ENCODE peak calls at places on chromosomes 4 and X, in four cellular contexts. C is HepG2, Q is GM12878, O is A549. E is an unnamed sample.

GRCh38 chrX:133849676-133850075 is 135.7 kb downstream of the GPC3 start:
- DNase-seq in C (no peak), Q (no peak), O (no peak), E (no peak)

GRCh38 chrX:46447384-46447783 is 97.8 kb downstream of the ZNF674 start:
- DNase-seq in O (no peak), C (peak; percentile 23), Q (no peak), E (no peak)

GRCh38 chr4:75285837-75286236 is 228.4 kb downstream of the RCHY1 start:
- DNase-seq in O (no peak), C (no peak), Q (no peak), E (no peak)

GRCh38 chrX:107894038-107894437 is 68.4 kb downstream of the MID2 start:
- DNase-seq in C (peak; percentile 47), Q (peak; percentile 20), O (peak; percentile 35), E (peak; percentile 41)

GRCh38 chr4:180635276-180635675 is 1607.9 kb upstream of the TENM3 start:
- DNase-seq in C (no peak), Q (no peak), O (no peak), E (no peak)

GRCh38 chrX:152656087-152656486 is 18.4 kb downstream of the GABRQ start:
- DNase-seq in C (no peak), O (no peak), Q (no peak), E (no peak)

GRCh38 chr4:5738061-5738460 is 27.1 kb downstream of the EVC start:
- DNase-seq in O (no peak), Q (no peak), C (no peak), E (no peak)

GRCh38 chr4:10151182-10151581 is 34.6 kb upstream of the WDR1 start:
- DNase-seq in C (no peak), O (no peak), Q (peak; percentile 41), E (no peak)

GRCh38 chr4:109005523-109005922 is 242.7 kb upstream of the ETNPPL start:
- DNase-seq in Q (no peak), C (no peak), O (no peak), E (no peak)

GRCh38 chrX:24216037-24216436 is 66.5 kb downstream of the ZFX start:
- DNase-seq in Q (no peak), C (no peak), O (no peak), E (no peak)

GRCh38 chr4:87785858-87786509 is 13.4 kb upstream of the IBSP start:
- DNase-seq in Q (no peak), C (no peak), O (no peak), E (peak; percentile 37)

GRCh38 chr4:128572778-128573241 is 236.7 kb upstream of the JADE1 start:
- DNase-seq in Q (no peak), C (no peak), O (no peak), E (no peak)

GRCh38 chrX:85012098-85012497 is 8.4 kb downstream of the APOOL start:
- DNase-seq in Q (no peak), C (no peak), O (no peak), E (no peak)

GRCh38 chr4:150348079-150348478 is 233.9 kb upstream of the MAB21L2 start:
- DNase-seq in Q (no peak), C (no peak), O (no peak), E (no peak)

GRCh38 chrX:29044802-29045201 is 457.6 kb downstream of the IL1RAPL1 start:
- DNase-seq in O (no peak), Q (no peak), C (no peak), E (no peak)

GRCh38 chr4:107856901-107857300 is 32.2 kb downstream of the SGMS2 start:
- DNase-seq in Q (no peak), O (no peak), C (no peak), E (no peak)

GRCh38 chr4:107857741-107858140 is 33.0 kb downstream of the SGMS2 start:
- DNase-seq in O (no peak), C (no peak), Q (no peak), E (no peak)

GRCh38 chr4:107855723-107856122 is 31.0 kb downstream of the SGMS2 start:
- DNase-seq in O (no peak), C (no peak), Q (no peak), E (no peak)

GRCh38 chr4:107854326-107855030 is 29.7 kb downstream of the SGMS2 start:
- DNase-seq in O (no peak), C (no peak), Q (no peak), E (no peak)

DNA sequence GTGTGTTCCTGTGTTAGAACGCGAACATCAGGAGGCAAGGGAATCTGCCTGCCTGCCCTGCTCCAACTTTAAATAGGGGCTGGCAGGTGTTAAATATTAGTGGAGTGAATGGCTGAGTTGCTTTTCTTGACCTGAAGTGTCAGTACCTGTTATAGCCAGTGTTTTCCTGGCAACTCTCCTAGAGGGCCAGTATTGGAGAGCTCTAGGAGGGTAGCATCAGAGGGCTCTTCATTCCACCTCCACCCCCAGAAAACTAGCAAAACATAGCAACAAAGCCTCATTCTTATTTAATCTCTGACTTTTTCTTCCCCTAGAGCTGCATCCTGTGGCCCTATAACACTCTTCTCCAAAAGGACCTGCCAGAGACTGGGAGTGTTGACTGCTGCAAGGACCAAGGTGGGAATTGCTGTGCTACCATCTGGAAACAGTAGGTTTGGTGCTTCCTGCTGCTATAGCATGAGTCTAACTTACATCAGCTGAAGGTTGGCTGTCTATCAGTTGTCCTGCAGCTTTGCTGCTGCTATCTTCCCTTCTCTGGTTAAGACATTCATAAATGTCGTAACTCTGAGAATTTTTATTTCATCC is 33.5 kb downstream of the SGMS2 start:
- DNase-seq in C (no peak), Q (no peak), O (no peak), E (no peak)
- TF ChIP-seq KDM1A in C (no peak), Q (no peak), O (no peak), E (no peak)

GRCh38 chr4:84722720-84723119 is 139.8 kb downstream of the CDS1 start:
- DNase-seq in C (no peak), O (no peak), Q (no peak), E (no peak)
- TF ChIP-seq KDM1A in C (no peak), O (no peak), Q (no peak), E (no peak)

GRCh38 chrX:54509401-54509800 is 13.4 kb upstream of the FGD1 start:
- DNase-seq in O (no peak), Q (no peak), C (no peak), E (no peak)
- TF ChIP-seq KDM1A in O (no peak), Q (no peak), C (no peak), E (no peak)

DNA sequence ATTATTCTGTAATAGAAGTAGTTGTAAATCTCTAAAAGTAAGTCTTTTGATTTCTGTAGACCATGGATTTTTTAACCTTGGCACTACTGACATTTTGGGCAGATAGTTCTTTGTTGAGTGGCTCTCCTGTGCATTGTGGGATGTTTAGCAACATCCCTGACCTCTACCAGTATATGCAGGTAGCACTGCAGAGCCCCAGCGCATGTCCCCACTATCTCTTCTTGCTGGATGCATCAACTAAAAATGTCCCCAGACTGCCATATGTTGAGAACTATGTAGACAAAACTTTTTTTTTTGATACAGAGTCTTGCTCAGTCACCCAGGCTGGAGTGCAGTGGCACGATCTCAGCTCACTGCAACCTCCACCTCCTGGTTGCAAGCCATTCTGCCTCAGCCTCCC is 4.8 kb downstream of the UBE2K start:
- DNase-seq in Q (no peak), C (no peak), O (no peak), E (no peak)
- TF ChIP-seq KDM1A in Q (no peak), C (no peak), O (no peak), E (no peak)

GRCh38 chrX:100264200-100264599 is 145.9 kb downstream of the PCDH19 start:
- DNase-seq in O (no peak), C (no peak), Q (peak; percentile 45), E (no peak)
- TF ChIP-seq KDM1A in O (no peak), C (no peak), Q (no peak), E (no peak)

GRCh38 chrX:111823068-111823467 is 52.9 kb upstream of the TRPC5OS start:
- DNase-seq in O (peak; percentile 9), Q (no peak), C (no peak), E (peak; percentile 37)

GRCh38 chrX:111823703-111824102 is 52.3 kb upstream of the TRPC5OS start:
- DNase-seq in Q (no peak), C (no peak), O (no peak), E (no peak)

DNA sequence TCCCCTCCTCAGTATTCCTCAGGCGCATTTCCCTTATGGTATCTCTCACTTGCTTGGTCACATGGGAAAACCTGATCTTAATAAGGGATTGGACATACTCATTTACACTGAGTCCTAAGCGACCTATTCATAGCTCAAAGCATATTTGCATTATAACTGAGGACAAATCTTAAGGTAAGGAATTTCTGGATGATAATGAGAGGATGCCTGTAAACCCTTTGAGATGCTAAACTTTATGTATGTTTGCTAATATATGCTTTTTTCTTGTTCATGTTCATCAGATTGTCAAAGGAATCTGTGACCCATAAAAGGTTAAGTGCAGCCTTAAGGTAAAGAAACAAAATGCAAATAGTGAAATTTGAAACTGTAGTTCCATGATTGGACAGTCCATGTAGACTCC is 53.8 kb upstream of the TRPC5OS start:
- DNase-seq in Q (no peak), C (no peak), O (no peak), E (no peak)
- TF ChIP-seq KDM1A in Q (no peak), C (no peak), O (no peak), E (no peak)

DNA sequence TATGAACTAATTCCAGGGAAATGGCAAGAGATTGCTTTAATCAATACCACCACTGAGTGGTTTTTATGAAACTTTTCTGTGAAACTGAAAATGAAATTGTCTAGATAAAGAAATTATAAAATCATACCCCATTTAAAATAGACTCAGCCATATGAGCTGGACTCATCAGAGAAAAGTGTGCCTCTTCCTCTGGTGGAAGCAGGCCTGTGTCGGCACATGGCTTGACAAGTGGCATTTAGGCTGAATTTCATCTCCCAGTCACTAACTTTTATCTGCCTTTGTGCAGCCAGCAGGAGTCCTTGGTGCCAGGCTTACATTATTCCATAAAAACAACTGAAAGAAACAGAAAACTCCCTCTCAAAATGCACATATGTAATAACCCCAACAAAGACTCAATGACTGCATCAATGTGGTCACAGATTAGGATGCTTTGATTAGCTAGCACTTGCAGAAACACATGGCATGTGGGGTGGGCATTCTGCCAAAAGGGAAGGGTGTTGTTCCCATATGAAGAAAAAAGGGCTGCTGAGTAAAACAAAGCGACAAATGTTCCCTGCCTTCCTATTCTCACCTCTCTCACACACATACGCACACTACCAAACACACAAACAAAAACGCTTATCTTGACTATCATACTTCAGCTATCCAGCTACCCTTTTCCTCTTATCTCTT is 232.3 kb downstream of the PABPC4L start:
- DNase-seq in O (no peak), Q (no peak), C (no peak), E (no peak)
- TF ChIP-seq KDM1A in O (no peak), Q (no peak), C (no peak), E (no peak)

GRCh38 chr4:15691346-15692140 is 9.9 kb downstream of the FAM200B start:
- DNase-seq in C (peak; percentile 14), O (no peak), Q (no peak), E (no peak)
- TF ChIP-seq KDM1A in C (no peak), O (no peak), Q (no peak), E (no peak)

DNA sequence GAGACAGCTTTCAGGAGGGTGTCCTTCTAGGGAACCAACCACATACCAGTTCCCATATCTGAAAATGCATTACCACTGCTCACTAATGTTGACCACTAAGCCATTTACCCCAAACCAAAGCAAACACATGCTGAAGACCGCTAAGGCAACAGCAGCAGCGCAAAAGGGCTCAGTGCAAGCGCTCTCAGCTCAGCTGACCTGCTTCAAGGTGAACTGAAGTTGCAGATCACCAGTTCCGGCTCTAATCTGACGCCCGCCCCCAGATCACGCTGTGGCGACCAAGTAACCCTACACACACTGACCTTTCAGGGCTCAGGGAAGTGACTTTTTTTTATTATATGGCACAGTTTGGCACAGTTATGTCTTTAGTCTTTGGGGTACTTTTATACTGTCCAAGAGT is 5.8 kb downstream of the MECP2 start:
- DNase-seq in C (no peak), O (no peak), Q (no peak), E (peak; percentile 56)
- TF ChIP-seq KDM1A in C (no peak), O (no peak), Q (no peak), E (no peak)

GRCh38 chr4:8260656-8261111 is 8.9 kb upstream of the HTRA3 start:
- DNase-seq in O (no peak), C (no peak), Q (no peak), E (no peak)
- TF ChIP-seq KDM1A in O (no peak), C (no peak), Q (no peak), E (no peak)

E was measured in K562.